ENCODE peak calls at places on chromosome 4, in six cellular contexts. P is colonic mucosa, F is SJSA1, S is cardiac muscle cell, I is heart right ventricle, U is HepG2. A is an unnamed sample.

GRCh38 chr4:60682901-60683300 is 517.2 kb upstream of the ADGRL3 start:
- DNase-seq in P (no peak), F (no peak), S (no peak), I (no peak), U (no peak), A (no peak)

GRCh38 chr4:147518846-147519767 is 38.2 kb downstream of the EDNRA start:
- DNase-seq in P (peak; percentile 33), F (peak; percentile 51), S (peak; percentile 86), I (peak; percentile 29), U (peak; percentile 39), A (peak; percentile 44)

GRCh38 chr4:74217365-74217764 is 59.4 kb downstream of the MTHFD2L start:
- DNase-seq in P (no peak), F (no peak), S (peak; percentile 37), I (no peak), U (no peak), A (no peak)

GRCh38 chr4:108540536-108540935 is 79.8 kb upstream of the RPL34 start:
- DNase-seq in P (no peak), F (no peak), S (no peak), I (no peak), U (no peak), A (no peak)

GRCh38 chr4:84501721-84502267 is 2.7 kb upstream of the NKX6-1 start:
- DNase-seq in P (no peak), F (no peak), S (no peak), I (no peak), U (no peak), A (no peak)

GRCh38 chr4:25861951-25862410 is 807 bp downstream of the SEL1L3 start:
- DNase-seq in P (peak; percentile 53), F (no peak), S (peak; percentile 46), I (peak; percentile 21), U (no peak), A (no peak)

GRCh38 chr4:3422241-3422801 is 19.4 kb upstream of the HGFAC start:
- DNase-seq in P (no peak), F (no peak), S (no peak), I (no peak), U (no peak), A (peak; percentile 47)

GRCh38 chr4:126715681-126716080 is 917.1 kb upstream of the INTU start:
- DNase-seq in P (no peak), F (no peak), S (no peak), I (no peak), U (no peak), A (no peak)

GRCh38 chr4:88616275-88616996 is 24.2 kb downstream of the HERC3 start:
- DNase-seq in P (no peak), F (no peak), S (peak; percentile 83), I (no peak), U (no peak), A (no peak)

GRCh38 chr4:51943221-51943620 is 76.9 kb downstream of the LRRC66 start:
- DNase-seq in P (no peak), F (peak; percentile 54), S (no peak), I (no peak), U (peak; percentile 16), A (no peak)

GRCh38 chr4:163344147-163345050 is 707 bp downstream of the NPY5R start:
- DNase-seq in P (no peak), F (peak; percentile 4), S (peak; percentile 19), I (no peak), U (no peak), A (peak; percentile 69)

GRCh38 chr4:80138556-80139538 is 58.5 kb upstream of the PRDM8 start:
- DNase-seq in P (no peak), F (no peak), S (peak; percentile 33), I (no peak), U (no peak), A (no peak)

GRCh38 chr4:10691651-10692050 is 7.1 kb upstream of the CLNK start:
- DNase-seq in P (no peak), F (no peak), S (no peak), I (no peak), U (no peak), A (no peak)

GRCh38 chr4:88725143-88725542 is 27.5 kb upstream of the NAP1L5 start:
- DNase-seq in P (no peak), F (no peak), S (no peak), I (no peak), U (no peak), A (no peak)

GRCh38 chr4:150176559-150176958 is 98.3 kb downstream of the DCLK2 start:
- DNase-seq in P (no peak), F (no peak), S (peak; percentile 82), I (peak; percentile 47), U (no peak), A (peak; percentile 18)

GRCh38 chr4:114754616-114755015 is 156.0 kb downstream of the UGT8 start:
- DNase-seq in P (no peak), F (no peak), S (no peak), I (no peak), U (no peak), A (no peak)

GRCh38 chr4:10596586-10597285 is 87.8 kb downstream of the CLNK start:
- DNase-seq in P (no peak), F (no peak), S (no peak), I (no peak), U (no peak), A (no peak)

GRCh38 chr4:8547108-8547911 is 32.9 kb upstream of the GPR78 start:
- DNase-seq in P (no peak), F (peak; percentile 87), S (peak; percentile 46), I (no peak), U (peak; percentile 12), A (no peak)
- H3K27ac ChIP-seq in P (no peak overlapping the region), F (peak overlapping the region; percentile 96), S (no peak overlapping the region), I (no peak overlapping the region), U (no peak overlapping the region), A (no peak overlapping the region)

DNA sequence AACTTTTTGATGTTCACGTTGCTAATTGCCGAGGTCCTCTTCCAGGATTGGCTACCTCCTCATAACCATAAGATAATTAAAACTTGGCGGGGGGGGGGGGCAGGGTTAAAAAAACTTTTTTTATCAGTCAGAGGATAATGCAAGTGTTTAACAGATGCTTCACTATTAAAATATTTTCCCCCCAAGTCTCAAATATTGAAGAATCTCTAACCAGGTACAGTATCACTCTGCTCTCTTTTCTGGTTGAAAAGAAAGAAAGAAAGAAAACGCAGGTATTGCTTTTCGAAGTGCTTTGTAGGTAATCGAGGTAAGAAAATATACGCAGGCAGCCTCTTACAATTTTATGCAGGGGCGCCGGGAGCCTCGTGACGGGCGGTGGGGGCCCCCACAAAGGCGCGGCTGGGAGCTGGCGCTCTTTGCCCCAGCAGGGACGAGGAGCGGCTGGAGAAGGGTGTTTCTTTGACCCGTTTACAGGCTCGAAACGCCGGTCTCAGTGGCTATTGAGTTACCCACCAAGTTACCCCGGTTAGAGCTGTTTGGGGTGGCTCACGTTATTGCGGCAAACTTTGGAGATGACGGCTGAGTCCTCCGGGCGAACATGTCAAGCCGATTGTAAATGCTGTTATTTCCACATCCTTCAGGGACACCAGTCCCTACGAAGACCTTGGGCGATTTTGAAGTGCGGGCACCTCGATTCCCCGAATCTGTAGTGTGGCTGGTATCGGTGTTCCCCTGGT is 465 bp upstream of the HAND2 start:
- DNase-seq in P (no peak), F (no peak), S (peak; percentile 41), I (no peak), U (no peak), A (peak; percentile 47)
- H3K27me3 ChIP-seq in P (peaks cover 78% of the 10 kb centered on the region), F (peaks cover 52% of the 10 kb centered on the region), S (peaks cover 29% of the 10 kb centered on the region), I (peaks cover 98% of the 10 kb centered on the region), U (peaks cover 9% of the 10 kb centered on the region), A (no peaks in the 10 kb centered on the region)

GRCh38 chr4:138673053-138673452 is 342.5 kb upstream of the NOCT start:
- DNase-seq in P (no peak), F (peak; percentile 14), S (no peak), I (no peak), U (peak; percentile 37), A (no peak)
- H3K27ac ChIP-seq in P (no peak overlapping the region), F (peak overlapping the region; percentile 9), S (peak overlapping the region; percentile 76), I (no peak overlapping the region), U (no peak overlapping the region), A (no peak overlapping the region)

GRCh38 chr4:6472387-6473263 is at the start of gene PPP2R2C:
- DNase-seq in P (peak; percentile 14), F (no peak), S (no peak), I (no peak), U (no peak), A (no peak)
- H3K27me3 ChIP-seq in P (peaks cover 20% of the 10 kb centered on the region), F (peaks cover 13% of the 10 kb centered on the region), S (peaks cover 78% of the 10 kb centered on the region), I (peaks cover 60% of the 10 kb centered on the region), U (peaks cover 11% of the 10 kb centered on the region), A (no peaks in the 10 kb centered on the region)

DNA sequence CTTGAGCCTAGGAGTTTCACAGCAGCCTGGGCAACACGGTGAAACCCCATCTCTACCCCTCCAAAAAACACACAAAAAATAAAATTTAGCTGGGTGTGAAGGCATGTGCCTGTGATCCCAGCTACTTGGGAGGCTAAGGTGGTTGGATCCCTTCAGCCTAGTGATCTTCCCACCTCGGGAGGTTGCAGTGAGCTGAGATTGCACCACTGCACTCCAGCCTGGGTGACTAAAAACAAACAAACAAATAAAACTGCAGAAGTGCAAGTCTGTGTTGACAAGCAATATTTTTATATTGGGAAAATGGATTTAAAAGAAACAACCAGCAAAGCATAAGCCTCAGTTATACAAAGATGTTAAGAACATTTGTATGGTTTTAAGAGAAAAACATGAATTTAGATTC is 46.1 kb downstream of the IGFBP7 start:
- DNase-seq in P (no peak), F (no peak), S (no peak), I (no peak), U (no peak), A (no peak)
- H3K27ac ChIP-seq in P (no peak overlapping the region), F (peak overlapping the region; percentile 75), S (no peak overlapping the region), I (peak overlapping the region; percentile 73), U (no peak overlapping the region), A (peak overlapping the region; percentile 17)

A was measured in right cardiac atrium.